ENCODE peak calls at places on chromosome 18, in seven cellular contexts. C is Peyer's patch, U is lung, H is tibial artery, T is esophagus squamous epithelium, V is colonic mucosa, S is PC-9. M is an unnamed sample. For H3K36me3, the result is how much of the 10 kb centered on the place peaks cover.

GRCh38 chr18:6718255-6718654 is 11.3 kb upstream of the ARHGAP28 start:
- DNase-seq in S (no peak), U (no peak), H (no peak), C (no peak), V (no peak), T (no peak), M (no peak)

GRCh38 chr18:44136326-44136725 is 544.4 kb upstream of the SETBP1 start:
- DNase-seq in S (no peak), U (no peak), H (no peak), T (no peak), V (no peak), C (no peak), M (no peak)

GRCh38 chr18:57107141-57107832 is 39.6 kb upstream of the BOD1L2 start:
- DNase-seq in H (no peak), S (no peak), T (no peak), C (no peak), V (no peak), U (no peak), M (no peak)

GRCh38 chr18:68608861-68609465 is 105.9 kb downstream of the TMX3 start:
- DNase-seq in T (no peak), H (no peak), S (no peak), C (no peak), V (no peak), U (no peak), M (no peak)

GRCh38 chr18:25467226-25468065 is 115.5 kb upstream of the ZNF521 start:
- DNase-seq in C (no peak), H (peak), V (no peak), U (no peak), S (no peak), T (no peak), M (no peak)

GRCh38 chr18:25111382-25112070 is 240.4 kb downstream of the ZNF521 start:
- DNase-seq in V (no peak), C (no peak), T (no peak), S (no peak), U (no peak), H (no peak), M (no peak)

GRCh38 chr18:4068552-4069158 is 386.5 kb downstream of the DLGAP1 start:
- DNase-seq in U (no peak), V (peak), S (peak), H (no peak), C (no peak), T (no peak), M (no peak)

GRCh38 chr18:61635901-61636528 is 256.8 kb downstream of the RNF152 start:
- DNase-seq in U (peak), V (peak), H (peak), C (peak), T (no peak), S (peak), M (peak)

GRCh38 chr18:38019292-38019691 is 453.7 kb upstream of the CELF4 start:
- DNase-seq in H (no peak), V (no peak), C (no peak), S (no peak), T (no peak), U (no peak), M (no peak)

GRCh38 chr18:998976-999375 is 94.3 kb downstream of the ADCYAP1 start:
- DNase-seq in S (no peak), T (no peak), C (no peak), U (no peak), H (no peak), V (no peak), M (no peak)

GRCh38 chr18:12934454-12935071 is 13.2 kb upstream of the SEH1L start:
- DNase-seq in S (peak), V (peak), H (peak), T (no peak), U (peak), C (peak), M (peak)
- H3K4me3 ChIP-seq in S (no peak), V (no peak), H (no peak), T (no peak), U (no peak), C (no peak), M (no peak)

GRCh38 chr18:41389936-41390667 is 564.9 kb upstream of the PIK3C3 start:
- DNase-seq in V (no peak), H (no peak), C (no peak), S (no peak), U (no peak), T (no peak), M (no peak)
- H3K36me3 ChIP-seq in V (under half), H (under half), C (under half), S (under half), U (under half), T (under half), M (under half)

GRCh38 chr18:10560457-10561045 is 34.7 kb downstream of the NAPG start:
- DNase-seq in U (peak), T (no peak), C (no peak), H (peak), S (peak), V (peak), M (peak)
- H3K4me3 ChIP-seq in U (no peak), T (peak), C (no peak), H (peak), S (no peak), V (no peak), M (no peak)

GRCh38 chr18:8634508-8634907 is 25.3 kb downstream of the RAB12 start:
- DNase-seq in T (no peak), V (no peak), C (no peak), H (no peak), U (no peak), S (no peak), M (no peak)
- H3K36me3 ChIP-seq in T (half or more), V (under half), C (under half), H (half or more), U (under half), S (under half), M (under half)

GRCh38 chr18:23690505-23691068 is 1.3 kb downstream of the LAMA3 start:
- DNase-seq in T (no peak), C (no peak), S (no peak), U (no peak), V (no peak), H (no peak), M (no peak)
- H3K4me3 ChIP-seq in T (peak), C (peak), S (peak), U (peak), V (no peak), H (peak), M (no peak)

GRCh38 chr18:59340817-59341216 is 18.2 kb downstream of the LMAN1 start:
- DNase-seq in U (no peak), H (no peak), C (no peak), S (no peak), T (no peak), V (no peak), M (no peak)
- H3K36me3 ChIP-seq in U (under half), H (half or more), C (under half), S (half or more), T (half or more), V (under half), M (under half)

M was measured in naive thymus-derived CD4-positive, alpha-beta T cell.